ENCODE peak calls at places on chromosomes 6 and 20, in nine cellular contexts. U is sigmoid colon; S is psoas muscle; O is tibial nerve; R is naive thymus-derived CD4-positive, alpha-beta T cell; Q is fibroblast of lung; Y is endodermal cell; M is heart right ventricle; T is CD4-positive, alpha-beta memory T cell. E is an unnamed sample.

GRCh38 chr6:111061493-111061892 is 25.8 kb upstream of the SLC16A10 start:
- DNase-seq in U (no peak), S (no peak), O (no peak), R (no peak), Q (peak; percentile 39), Y (no peak), M (no peak), T (no peak), E (no peak)

GRCh38 chr6:15504040-15504491 is 158.8 kb downstream of the DTNBP1 start:
- DNase-seq in U (peak; percentile 85), S (peak; percentile 82), O (peak; percentile 47), R (no peak), Q (no peak), Y (no peak), M (peak; percentile 47), T (no peak), E (peak; percentile 64)

GRCh38 chr6:148746363-148747144 is at the start of gene UST:
- DNase-seq in U (peak; percentile 96), S (peak; percentile 90), O (peak; percentile 83), R (peak; percentile 58), Q (peak; percentile 93), Y (peak; percentile 95), M (peak; percentile 81), T (peak; percentile 78), E (peak; percentile 91)

GRCh38 chr20:33005132-33005566 is 916 bp upstream of the SUN5 start:
- DNase-seq in U (no peak), S (no peak), O (no peak), R (peak; percentile 39), Q (peak; percentile 5), Y (peak; percentile 71), M (no peak), T (peak; percentile 19), E (no peak)

GRCh38 chr6:21536280-21536766 is 57.2 kb upstream of the SOX4 start:
- DNase-seq in U (no peak), S (no peak), O (no peak), R (no peak), Q (no peak), Y (no peak), M (no peak), T (no peak), E (no peak)

GRCh38 chr20:35111141-35111888 is 18.7 kb upstream of the TRPC4AP start:
- DNase-seq in U (no peak), S (no peak), O (no peak), R (no peak), Q (peak; percentile 93), Y (no peak), M (no peak), T (no peak), E (no peak)

GRCh38 chr20:13271977-13272975 is 51.2 kb downstream of the ISM1 start:
- DNase-seq in U (no peak), S (no peak), O (peak; percentile 43), R (no peak), Q (no peak), Y (no peak), M (no peak), T (no peak), E (no peak)

GRCh38 chr20:55216525-55217242 is 741.3 kb downstream of the DOK5 start:
- DNase-seq in U (no peak), S (no peak), O (no peak), R (no peak), Q (peak; percentile 50), Y (no peak), M (no peak), T (no peak), E (no peak)

GRCh38 chr6:35381132-35381531 is 38.8 kb downstream of the PPARD start:
- DNase-seq in U (no peak), S (no peak), O (no peak), R (no peak), Q (peak; percentile 75), Y (no peak), M (no peak), T (no peak), E (no peak)

GRCh38 chr6:98716341-98716740 is 118.0 kb upstream of the POU3F2 start:
- DNase-seq in U (no peak), S (no peak), O (no peak), R (no peak), Q (no peak), Y (peak; percentile 79), M (no peak), T (no peak), E (no peak)

GRCh38 chr20:38143646-38144554 is 21.2 kb downstream of the TGM2 start:
- DNase-seq in U (no peak), S (no peak), O (no peak), R (no peak), Q (peak; percentile 95), Y (no peak), M (peak; percentile 57), T (no peak), E (no peak)

GRCh38 chr6:47144306-47144705 is 102.2 kb upstream of the ADGRF1 start:
- DNase-seq in U (no peak), S (no peak), O (no peak), R (no peak), Q (peak; percentile 67), Y (no peak), M (no peak), T (no peak), E (no peak)

GRCh38 chr20:64010711-64011237 is 25.2 kb upstream of the C20orf204 start:
- DNase-seq in U (no peak), S (no peak), O (no peak), R (no peak), Q (no peak), Y (no peak), M (no peak), T (no peak), E (no peak)

GRCh38 chr6:16324622-16325225 is 86.3 kb downstream of the GMPR start:
- DNase-seq in U (no peak), S (no peak), O (no peak), R (no peak), Q (peak; percentile 59), Y (peak; percentile 45), M (no peak), T (no peak), E (no peak)

GRCh38 chr20:5658897-5659296 is 91.3 kb upstream of the SHLD1 start:
- DNase-seq in U (peak; percentile 90), S (peak; percentile 69), O (peak; percentile 65), R (peak; percentile 65), Q (peak; percentile 90), Y (no peak), M (peak; percentile 63), T (no peak), E (no peak)

GRCh38 chr6:12993283-12993898 is 276.8 kb downstream of the PHACTR1 start:
- DNase-seq in U (no peak), S (no peak), O (no peak), R (no peak), Q (no peak), Y (no peak), M (no peak), T (no peak), E (no peak)

GRCh38 chr6:85388531-85388930 is 61.4 kb upstream of the NT5E start:
- DNase-seq in U (no peak), S (no peak), O (no peak), R (no peak), Q (no peak), Y (no peak), M (no peak), T (no peak), E (no peak)

GRCh38 chr6:85385636-85386315 is 64.1 kb upstream of the NT5E start:
- DNase-seq in U (no peak), S (no peak), O (no peak), R (no peak), Q (no peak), Y (no peak), M (no peak), T (no peak), E (no peak)

GRCh38 chr6:85383042-85383441 is 66.8 kb upstream of the NT5E start:
- DNase-seq in U (no peak), S (no peak), O (no peak), R (no peak), Q (no peak), Y (no peak), M (no peak), T (no peak), E (no peak)

GRCh38 chr6:85382541-85382940 is 67.3 kb upstream of the NT5E start:
- DNase-seq in U (no peak), S (no peak), O (no peak), R (no peak), Q (no peak), Y (no peak), M (no peak), T (no peak), E (no peak)
- H3K36me3 ChIP-seq in U (no peaks in the 10 kb centered on the region), S (no peaks in the 10 kb centered on the region), O (no peaks in the 10 kb centered on the region), R (no peaks in the 10 kb centered on the region), Q (no peaks in the 10 kb centered on the region), Y (no peaks in the 10 kb centered on the region), M (no peaks in the 10 kb centered on the region), T (no peaks in the 10 kb centered on the region), E (no peaks in the 10 kb centered on the region)

GRCh38 chr20:42792052-42792451 is 397.7 kb downstream of the PTPRT start:
- DNase-seq in U (no peak), S (no peak), O (no peak), R (no peak), Q (no peak), Y (no peak), M (no peak), T (no peak), E (no peak)

GRCh38 chr20:42788707-42789106 is 401.0 kb downstream of the PTPRT start:
- DNase-seq in U (no peak), S (no peak), O (no peak), R (no peak), Q (no peak), Y (no peak), M (no peak), T (no peak), E (no peak)
- H3K4me3 ChIP-seq in U (no peak overlapping the region), S (no peak overlapping the region), O (no peak overlapping the region), R (no peak overlapping the region), Q (no peak overlapping the region), Y (no peak overlapping the region), M (no peak overlapping the region), T (no peak overlapping the region), E (no peak overlapping the region)

DNA sequence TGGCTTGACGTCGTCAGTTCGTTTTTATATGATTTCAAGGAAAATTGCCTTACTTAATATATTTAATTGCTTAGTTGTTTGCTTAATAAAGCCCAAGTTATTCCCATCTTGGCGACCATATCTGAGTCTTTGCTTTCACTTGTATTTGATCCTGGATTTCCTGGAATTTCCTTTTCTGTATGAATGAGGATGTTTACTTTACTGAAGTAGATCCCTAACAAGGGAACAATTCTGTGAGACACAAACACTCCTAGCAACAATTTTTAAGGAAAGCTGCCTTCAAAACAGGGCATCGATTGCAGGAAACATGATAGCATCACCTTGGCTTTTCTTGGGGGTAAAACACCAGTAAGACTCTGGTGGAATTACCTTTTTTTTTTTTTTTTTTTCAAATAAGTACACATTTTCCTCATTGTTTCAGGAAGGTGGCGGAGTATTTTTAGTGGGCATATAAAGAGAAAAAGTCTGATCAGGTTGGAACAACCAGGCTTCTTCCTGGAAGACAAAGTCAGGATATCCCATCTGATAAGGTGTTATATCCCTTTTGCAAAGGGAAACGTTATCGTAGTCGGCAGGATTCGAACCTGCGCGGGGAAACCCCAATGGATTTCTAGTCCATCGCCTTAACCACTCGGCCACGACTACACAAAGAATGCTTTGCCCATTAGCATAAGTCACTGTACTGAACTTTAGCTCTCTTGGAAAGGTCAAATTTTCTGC is 68.5 kb upstream of the ZNF184 start:
- DNase-seq in U (no peak), S (no peak), O (no peak), R (no peak), Q (peak; percentile 19), Y (peak; percentile 81), M (no peak), T (no peak), E (no peak)
- H3K27me3 ChIP-seq in U (peaks cover 44% of the 10 kb centered on the region), S (peaks cover 85% of the 10 kb centered on the region), O (peaks cover 69% of the 10 kb centered on the region), R (peaks cover 17% of the 10 kb centered on the region), Q (no peaks in the 10 kb centered on the region), Y (peaks cover 10% of the 10 kb centered on the region), M (peaks cover 79% of the 10 kb centered on the region), T (peaks cover 39% of the 10 kb centered on the region), E (peaks cover 90% of the 10 kb centered on the region)

GRCh38 chr6:17780071-17780470 is 73.3 kb upstream of the NUP153 start:
- DNase-seq in U (no peak), S (no peak), O (no peak), R (no peak), Q (no peak), Y (no peak), M (no peak), T (no peak), E (no peak)
- H3K36me3 ChIP-seq in U (peaks cover 100% of the 10 kb centered on the region), S (peaks cover 100% of the 10 kb centered on the region), O (peaks cover 4% of the 10 kb centered on the region), R (no peaks in the 10 kb centered on the region), Q (peaks cover 11% of the 10 kb centered on the region), Y (peaks cover 62% of the 10 kb centered on the region), M (peaks cover 100% of the 10 kb centered on the region), T (no peaks in the 10 kb centered on the region), E (peaks cover 97% of the 10 kb centered on the region)